ENCODE peak calls at places on chromosomes 13 and 19, in ten cellular contexts. J is activated naive CD8-positive, alpha-beta T cell treated with anti-CD3 and anti-CD28 coated beads, Interleukin-2, amount 50 U/mL, for 24 hours; D is HT1080; A is endodermal cell; W is HEK293T; X is MCF 10A; K is AG08396; S is MV-4-11; P is A673; E is ascending aorta. F is an unnamed sample.

GRCh38 chr13:110524484-110525254 is 36.9 kb downstream of the RAB20 start:
- DNase-seq in J (no peak), D (peak; percentile 19), A (no peak), W (no peak), X (peak; percentile 55), K (no peak), S (peak; percentile 17), P (no peak), E (no peak), F (peak; percentile 83)

GRCh38 chr19:34184880-34185491 is 12.7 kb downstream of the LSM14A start:
- DNase-seq in J (no peak), D (no peak), A (no peak), W (peak; percentile 14), X (no peak), K (no peak), S (peak; percentile 74), P (no peak), E (no peak), F (no peak)

GRCh38 chr19:35822579-35822978 is 9.9 kb upstream of the PRODH2 start:
- DNase-seq in J (no peak), D (no peak), A (no peak), W (no peak), X (no peak), K (no peak), S (peak; percentile 98), P (no peak), E (no peak), F (no peak)

GRCh38 chr19:6800991-6801396 is 28.5 kb downstream of the VAV1 start:
- DNase-seq in J (no peak), D (peak; percentile 77), A (no peak), W (no peak), X (peak; percentile 84), K (peak; percentile 25), S (peak; percentile 48), P (no peak), E (no peak), F (peak; percentile 70)

GRCh38 chr19:48365602-48366001 is 1.4 kb downstream of the SYNGR4 start:
- DNase-seq in J (no peak), D (no peak), A (no peak), W (no peak), X (no peak), K (no peak), S (no peak), P (no peak), E (no peak), F (no peak)

GRCh38 chr13:28037399-28037798 is 48.9 kb upstream of the URAD start:
- DNase-seq in J (no peak), D (peak; percentile 74), A (no peak), W (no peak), X (peak; percentile 61), K (no peak), S (peak; percentile 91), P (no peak), E (no peak), F (peak; percentile 74)

GRCh38 chr13:42041684-42042035 is 6.8 kb upstream of the DGKH start:
- DNase-seq in J (no peak), D (peak; percentile 65), A (peak; percentile 86), W (peak; percentile 45), X (peak; percentile 75), K (peak; percentile 77), S (no peak), P (no peak), E (no peak), F (peak; percentile 43)

GRCh38 chr19:5696196-5697021 is 6.3 kb downstream of the RPL36 start:
- DNase-seq in J (no peak), D (no peak), A (peak; percentile 62), W (no peak), X (no peak), K (no peak), S (no peak), P (no peak), E (no peak), F (no peak)

GRCh38 chr13:46341112-46341711 is 45.8 kb downstream of the RUBCNL start:
- DNase-seq in J (peak; percentile 35), D (peak; percentile 86), A (no peak), W (no peak), X (peak; percentile 45), K (no peak), S (peak; percentile 92), P (peak; percentile 82), E (no peak), F (peak; percentile 71)

GRCh38 chr19:4144666-4145261 is 8.7 kb upstream of the CREB3L3 start:
- DNase-seq in J (no peak), D (peak; percentile 53), A (no peak), W (no peak), X (no peak), K (peak; percentile 61), S (no peak), P (no peak), E (no peak), F (peak; percentile 86)

GRCh38 chr13:40026174-40026585 is 370.7 kb downstream of the COG6 start:
- DNase-seq in J (peak; percentile 60), D (peak; percentile 71), A (no peak), W (no peak), X (peak; percentile 27), K (no peak), S (no peak), P (no peak), E (no peak), F (no peak)

GRCh38 chr13:27401210-27401609 is 23.2 kb upstream of the GTF3A start:
- DNase-seq in J (no peak), D (no peak), A (no peak), W (no peak), X (peak; percentile 14), K (no peak), S (peak; percentile 83), P (no peak), E (no peak), F (no peak)

GRCh38 chr13:27792393-27793218 is at the start of gene GSX1:
- DNase-seq in J (peak; percentile 54), D (peak; percentile 34), A (peak; percentile 94), W (peak; percentile 75), X (no peak), K (peak; percentile 86), S (no peak), P (peak; percentile 75), E (no peak), F (peak; percentile 35)

GRCh38 chr13:111661052-111661451 is 340.6 kb downstream of the TEX29 start:
- DNase-seq in J (no peak), D (no peak), A (no peak), W (no peak), X (no peak), K (no peak), S (no peak), P (no peak), E (no peak), F (no peak)

GRCh38 chr19:51330366-51330765 is 11.6 kb downstream of the VSIG10L start:
- DNase-seq in J (no peak), D (no peak), A (peak; percentile 45), W (no peak), X (no peak), K (no peak), S (no peak), P (no peak), E (no peak), F (no peak)

GRCh38 chr19:45900661-45901431 is 1.6 kb downstream of the MYPOP start:
- DNase-seq in J (no peak), D (no peak), A (peak; percentile 65), W (no peak), X (no peak), K (no peak), S (no peak), P (no peak), E (no peak), F (no peak)

GRCh38 chr19:13633522-13633922 is 127.2 kb upstream of the CACNA1A start:
- DNase-seq in J (no peak), D (no peak), A (no peak), W (no peak), X (no peak), K (no peak), S (no peak), P (no peak), E (no peak), F (no peak)

GRCh38 chr13:71864094-71864980 is 2.7 kb downstream of the DACH1 start:
- DNase-seq in J (peak; percentile 5), D (no peak), A (no peak), W (peak; percentile 71), X (no peak), K (no peak), S (no peak), P (peak; percentile 17), E (no peak), F (no peak)

GRCh38 chr13:105144020-105144419 is 1391.4 kb downstream of the EFNB2 start:
- DNase-seq in J (no peak), D (no peak), A (peak; percentile 48), W (no peak), X (no peak), K (no peak), S (no peak), P (no peak), E (no peak), F (no peak)

GRCh38 chr19:43101950-43102349 is 19.4 kb upstream of the PSG2 start:
- DNase-seq in J (no peak), D (peak; percentile 13), A (no peak), W (no peak), X (no peak), K (no peak), S (no peak), P (no peak), E (no peak), F (no peak)

GRCh38 chr19:54035215-54036178 is 28.2 kb downstream of the VSTM1 start:
- DNase-seq in J (no peak), D (peak; percentile 88), A (peak; percentile 81), W (no peak), X (peak; percentile 94), K (peak; percentile 81), S (no peak), P (peak; percentile 66), E (no peak), F (peak; percentile 96)

GRCh38 chr19:58001895-58002369 is 688 bp downstream of the ZNF606 start:
- DNase-seq in J (peak; percentile 12), D (peak; percentile 8), A (no peak), W (no peak), X (no peak), K (peak; percentile 47), S (no peak), P (peak; percentile 50), E (no peak), F (no peak)

GRCh38 chr19:7596191-7596937 is 701 bp downstream of the CAMSAP3 start:
- DNase-seq in J (no peak), D (no peak), A (no peak), W (no peak), X (no peak), K (no peak), S (no peak), P (no peak), E (no peak), F (no peak)

GRCh38 chr19:39325778-39326680 is 5.4 kb upstream of the LRFN1 start:
- DNase-seq in J (no peak), D (peak; percentile 74), A (peak; percentile 63), W (peak; percentile 42), X (peak; percentile 18), K (no peak), S (peak; percentile 22), P (peak; percentile 68), E (no peak), F (peak; percentile 53)

GRCh38 chr19:54305141-54305540 is 7.8 kb downstream of the LILRA5 start:
- DNase-seq in J (no peak), D (no peak), A (no peak), W (no peak), X (no peak), K (no peak), S (no peak), P (no peak), E (no peak), F (no peak)

GRCh38 chr19:51777570-51778460 is 16.8 kb downstream of the FPR2 start:
- DNase-seq in J (peak; percentile 29), D (peak; percentile 41), A (peak; percentile 81), W (peak; percentile 68), X (peak; percentile 91), K (peak; percentile 71), S (peak; percentile 86), P (peak; percentile 82), E (no peak), F (peak; percentile 52)

F was measured in A172.